ENCODE peak calls at places on chromosomes 12 and 14, in eight cellular contexts. One of them, this sample, is unnamed.

GRCh38 chr14:68312884-68313725 is 479.8 kb downstream of the ZFP36L1 start:
- DNase-seq in stimulated activated CD4-positive, alpha-beta T cell treated with anti-CD3 and anti-CD28 coated beads, TNF-alpha, amount 100 ng/mL, for 24 hours: peak
- DNase-seq in HCT116: no peak
- DNase-seq in astrocyte of the cerebellum: no peak
- DNase-seq in mucosa of descending colon: no peak
- DNase-seq in dermis microvascular lymphatic vessel endothelial cell: no peak
- DNase-seq in AML-193: no peak
- DNase-seq in NCI-H1092: no peak
- DNase-seq in this sample: no peak

GRCh38 chr14:91310620-91311283 is 66.2 kb upstream of the GPR68 start:
- DNase-seq in stimulated activated CD4-positive, alpha-beta T cell treated with anti-CD3 and anti-CD28 coated beads, TNF-alpha, amount 100 ng/mL, for 24 hours: no peak
- DNase-seq in HCT116: no peak
- DNase-seq in astrocyte of the cerebellum: no peak
- DNase-seq in mucosa of descending colon: no peak
- DNase-seq in dermis microvascular lymphatic vessel endothelial cell: no peak
- DNase-seq in AML-193: no peak
- DNase-seq in NCI-H1092: no peak
- DNase-seq in this sample: no peak

GRCh38 chr14:20427231-20428009 is 8.5 kb downstream of the KLHL33 start:
- DNase-seq in stimulated activated CD4-positive, alpha-beta T cell treated with anti-CD3 and anti-CD28 coated beads, TNF-alpha, amount 100 ng/mL, for 24 hours: no peak
- DNase-seq in HCT116: peak
- DNase-seq in astrocyte of the cerebellum: peak
- DNase-seq in mucosa of descending colon: peak
- DNase-seq in dermis microvascular lymphatic vessel endothelial cell: peak
- DNase-seq in AML-193: peak
- DNase-seq in NCI-H1092: no peak
- DNase-seq in this sample: no peak

GRCh38 chr12:57545809-57546437 is 1.1 kb downstream of the DCTN2 start:
- DNase-seq in stimulated activated CD4-positive, alpha-beta T cell treated with anti-CD3 and anti-CD28 coated beads, TNF-alpha, amount 100 ng/mL, for 24 hours: no peak
- DNase-seq in HCT116: no peak
- DNase-seq in astrocyte of the cerebellum: no peak
- DNase-seq in mucosa of descending colon: no peak
- DNase-seq in dermis microvascular lymphatic vessel endothelial cell: peak
- DNase-seq in AML-193: no peak
- DNase-seq in NCI-H1092: no peak
- DNase-seq in this sample: no peak

GRCh38 chr12:12442548-12443071 is 85.7 kb downstream of the BORCS5 start:
- DNase-seq in stimulated activated CD4-positive, alpha-beta T cell treated with anti-CD3 and anti-CD28 coated beads, TNF-alpha, amount 100 ng/mL, for 24 hours: no peak
- DNase-seq in HCT116: peak
- DNase-seq in astrocyte of the cerebellum: peak
- DNase-seq in mucosa of descending colon: no peak
- DNase-seq in dermis microvascular lymphatic vessel endothelial cell: peak
- DNase-seq in AML-193: no peak
- DNase-seq in NCI-H1092: no peak
- DNase-seq in this sample: no peak

GRCh38 chr12:58419905-58420304 is 478.5 kb downstream of the ATP23 start:
- DNase-seq in stimulated activated CD4-positive, alpha-beta T cell treated with anti-CD3 and anti-CD28 coated beads, TNF-alpha, amount 100 ng/mL, for 24 hours: no peak
- DNase-seq in HCT116: no peak
- DNase-seq in astrocyte of the cerebellum: no peak
- DNase-seq in mucosa of descending colon: no peak
- DNase-seq in dermis microvascular lymphatic vessel endothelial cell: peak
- DNase-seq in AML-193: no peak
- DNase-seq in NCI-H1092: no peak
- DNase-seq in this sample: no peak

GRCh38 chr12:75642226-75642625 is 130.8 kb upstream of the KRR1 start:
- DNase-seq in stimulated activated CD4-positive, alpha-beta T cell treated with anti-CD3 and anti-CD28 coated beads, TNF-alpha, amount 100 ng/mL, for 24 hours: no peak
- DNase-seq in HCT116: no peak
- DNase-seq in astrocyte of the cerebellum: no peak
- DNase-seq in mucosa of descending colon: no peak
- DNase-seq in dermis microvascular lymphatic vessel endothelial cell: no peak
- DNase-seq in AML-193: no peak
- DNase-seq in NCI-H1092: no peak
- DNase-seq in this sample: no peak

GRCh38 chr12:108730337-108731104 is 797 bp downstream of the CORO1C start:
- DNase-seq in stimulated activated CD4-positive, alpha-beta T cell treated with anti-CD3 and anti-CD28 coated beads, TNF-alpha, amount 100 ng/mL, for 24 hours: no peak
- DNase-seq in HCT116: peak
- DNase-seq in astrocyte of the cerebellum: peak
- DNase-seq in mucosa of descending colon: peak
- DNase-seq in dermis microvascular lymphatic vessel endothelial cell: peak
- DNase-seq in AML-193: peak
- DNase-seq in NCI-H1092: peak
- DNase-seq in this sample: peak

GRCh38 chr14:93173943-93174395 is 10.7 kb downstream of the MOAP1 start:
- DNase-seq in stimulated activated CD4-positive, alpha-beta T cell treated with anti-CD3 and anti-CD28 coated beads, TNF-alpha, amount 100 ng/mL, for 24 hours: no peak
- DNase-seq in HCT116: no peak
- DNase-seq in astrocyte of the cerebellum: no peak
- DNase-seq in mucosa of descending colon: no peak
- DNase-seq in dermis microvascular lymphatic vessel endothelial cell: no peak
- DNase-seq in AML-193: no peak
- DNase-seq in NCI-H1092: no peak
- DNase-seq in this sample: no peak

This sample was measured in right lobe of liver.